ENCODE peak calls at places on chromosomes 6 and 20, in nine cellular contexts. One of them, this sample, is unnamed.

GRCh38 chr20:35133735-35134134 is 13.4 kb downstream of the EDEM2 start:
- DNase-seq in left ventricle myocardium inferior: no peak
- DNase-seq in uterus: no peak
- DNase-seq in SJCRH30: no peak
- DNase-seq in heart left ventricle: no peak
- DNase-seq in GM23248: peak; percentile 21
- DNase-seq in effector memory CD4-positive, alpha-beta T cell: no peak
- DNase-seq in fibroblast of lung: no peak
- DNase-seq in hepatocyte: no peak
- DNase-seq in this sample: no peak

GRCh38 chr6:21137708-21138358 is 455.7 kb upstream of the SOX4 start:
- DNase-seq in left ventricle myocardium inferior: no peak
- DNase-seq in uterus: no peak
- DNase-seq in SJCRH30: no peak
- DNase-seq in heart left ventricle: no peak
- DNase-seq in GM23248: peak; percentile 15
- DNase-seq in effector memory CD4-positive, alpha-beta T cell: no peak
- DNase-seq in fibroblast of lung: peak; percentile 47
- DNase-seq in hepatocyte: no peak
- DNase-seq in this sample: no peak

GRCh38 chr20:62143976-62144825 is 632 bp downstream of the SS18L1 start:
- DNase-seq in left ventricle myocardium inferior: peak; percentile 66
- DNase-seq in uterus: peak; percentile 40
- DNase-seq in SJCRH30: peak; percentile 87
- DNase-seq in heart left ventricle: peak; percentile 72
- DNase-seq in GM23248: peak; percentile 88
- DNase-seq in effector memory CD4-positive, alpha-beta T cell: peak; percentile 21
- DNase-seq in fibroblast of lung: peak; percentile 66
- DNase-seq in hepatocyte: peak; percentile 77
- DNase-seq in this sample: peak; percentile 77

GRCh38 chr20:63653041-63653973 is at the start of gene STMN3:
- DNase-seq in left ventricle myocardium inferior: peak; percentile 89
- DNase-seq in uterus: peak; percentile 88
- DNase-seq in SJCRH30: peak; percentile 97
- DNase-seq in heart left ventricle: peak; percentile 92
- DNase-seq in GM23248: peak; percentile 92
- DNase-seq in effector memory CD4-positive, alpha-beta T cell: peak; percentile 67
- DNase-seq in fibroblast of lung: peak; percentile 95
- DNase-seq in hepatocyte: peak; percentile 95
- DNase-seq in this sample: peak; percentile 96

GRCh38 chr6:163418273-163419029 is 3.9 kb downstream of the QKI start:
- DNase-seq in left ventricle myocardium inferior: no peak
- DNase-seq in uterus: no peak
- DNase-seq in SJCRH30: no peak
- DNase-seq in heart left ventricle: no peak
- DNase-seq in GM23248: peak; percentile 27
- DNase-seq in effector memory CD4-positive, alpha-beta T cell: no peak
- DNase-seq in fibroblast of lung: no peak
- DNase-seq in hepatocyte: no peak
- DNase-seq in this sample: no peak

GRCh38 chr20:33680681-33681080 is 5.5 kb downstream of the E2F1 start:
- DNase-seq in left ventricle myocardium inferior: no peak
- DNase-seq in uterus: no peak
- DNase-seq in SJCRH30: no peak
- DNase-seq in heart left ventricle: no peak
- DNase-seq in GM23248: peak; percentile 50
- DNase-seq in effector memory CD4-positive, alpha-beta T cell: no peak
- DNase-seq in fibroblast of lung: peak; percentile 48
- DNase-seq in hepatocyte: no peak
- DNase-seq in this sample: no peak

GRCh38 chr6:35368038-35368887 is 25.9 kb downstream of the PPARD start:
- DNase-seq in left ventricle myocardium inferior: no peak
- DNase-seq in uterus: no peak
- DNase-seq in SJCRH30: no peak
- DNase-seq in heart left ventricle: no peak
- DNase-seq in GM23248: peak; percentile 90
- DNase-seq in effector memory CD4-positive, alpha-beta T cell: no peak
- DNase-seq in fibroblast of lung: no peak
- DNase-seq in hepatocyte: peak; percentile 45
- DNase-seq in this sample: peak; percentile 41

GRCh38 chr20:40245829-40246228 is 443.2 kb downstream of the MAFB start:
- DNase-seq in left ventricle myocardium inferior: no peak
- DNase-seq in uterus: no peak
- DNase-seq in SJCRH30: no peak
- DNase-seq in heart left ventricle: no peak
- DNase-seq in GM23248: no peak
- DNase-seq in effector memory CD4-positive, alpha-beta T cell: no peak
- DNase-seq in fibroblast of lung: no peak
- DNase-seq in hepatocyte: no peak
- DNase-seq in this sample: no peak

GRCh38 chr6:150711584-150712501 is 112.2 kb downstream of the PLEKHG1 start:
- DNase-seq in left ventricle myocardium inferior: peak; percentile 46
- DNase-seq in uterus: no peak
- DNase-seq in SJCRH30: no peak
- DNase-seq in heart left ventricle: peak; percentile 47
- DNase-seq in GM23248: no peak
- DNase-seq in effector memory CD4-positive, alpha-beta T cell: no peak
- DNase-seq in fibroblast of lung: peak; percentile 66
- DNase-seq in hepatocyte: no peak
- DNase-seq in this sample: no peak

GRCh38 chr6:42179956-42180335 is 6.8 kb downstream of the GUCA1A start:
- DNase-seq in left ventricle myocardium inferior: no peak
- DNase-seq in uterus: no peak
- DNase-seq in SJCRH30: no peak
- DNase-seq in heart left ventricle: no peak
- DNase-seq in GM23248: peak; percentile 28
- DNase-seq in effector memory CD4-positive, alpha-beta T cell: no peak
- DNase-seq in fibroblast of lung: no peak
- DNase-seq in hepatocyte: no peak
- DNase-seq in this sample: no peak

GRCh38 chr6:79538481-79538971 is 1.3 kb upstream of the LCA5 start:
- DNase-seq in left ventricle myocardium inferior: no peak
- DNase-seq in uterus: no peak
- DNase-seq in SJCRH30: peak; percentile 20
- DNase-seq in heart left ventricle: no peak
- DNase-seq in GM23248: peak; percentile 60
- DNase-seq in effector memory CD4-positive, alpha-beta T cell: no peak
- DNase-seq in fibroblast of lung: peak; percentile 25
- DNase-seq in hepatocyte: no peak
- DNase-seq in this sample: no peak

GRCh38 chr20:5033566-5033965 is 32.3 kb upstream of the SLC23A2 start:
- DNase-seq in left ventricle myocardium inferior: no peak
- DNase-seq in uterus: no peak
- DNase-seq in SJCRH30: peak; percentile 27
- DNase-seq in heart left ventricle: no peak
- DNase-seq in GM23248: peak; percentile 12
- DNase-seq in effector memory CD4-positive, alpha-beta T cell: no peak
- DNase-seq in fibroblast of lung: no peak
- DNase-seq in hepatocyte: no peak
- DNase-seq in this sample: no peak

GRCh38 chr20:64047968-64048401 is 1.5 kb downstream of the SOX18 start:
- DNase-seq in left ventricle myocardium inferior: no peak
- DNase-seq in uterus: no peak
- DNase-seq in SJCRH30: no peak
- DNase-seq in heart left ventricle: no peak
- DNase-seq in GM23248: no peak
- DNase-seq in effector memory CD4-positive, alpha-beta T cell: no peak
- DNase-seq in fibroblast of lung: no peak
- DNase-seq in hepatocyte: no peak
- DNase-seq in this sample: no peak

GRCh38 chr6:40425192-40425919 is 161.8 kb downstream of the LRFN2 start:
- DNase-seq in left ventricle myocardium inferior: peak; percentile 40
- DNase-seq in uterus: no peak
- DNase-seq in SJCRH30: no peak
- DNase-seq in heart left ventricle: peak; percentile 79
- DNase-seq in GM23248: peak; percentile 7
- DNase-seq in effector memory CD4-positive, alpha-beta T cell: no peak
- DNase-seq in fibroblast of lung: no peak
- DNase-seq in hepatocyte: peak; percentile 29
- DNase-seq in this sample: no peak

GRCh38 chr6:29924731-29925130 is 17.6 kb upstream of the HLA-A start:
- DNase-seq in left ventricle myocardium inferior: no peak
- DNase-seq in uterus: no peak
- DNase-seq in SJCRH30: no peak
- DNase-seq in heart left ventricle: no peak
- DNase-seq in GM23248: peak; percentile 38
- DNase-seq in effector memory CD4-positive, alpha-beta T cell: no peak
- DNase-seq in fibroblast of lung: no peak
- DNase-seq in hepatocyte: no peak
- DNase-seq in this sample: no peak

GRCh38 chr6:31383149-31383548 is 20.2 kb upstream of the MICA start:
- DNase-seq in left ventricle myocardium inferior: no peak
- DNase-seq in uterus: no peak
- DNase-seq in SJCRH30: no peak
- DNase-seq in heart left ventricle: no peak
- DNase-seq in GM23248: peak; percentile 88
- DNase-seq in effector memory CD4-positive, alpha-beta T cell: no peak
- DNase-seq in fibroblast of lung: no peak
- DNase-seq in hepatocyte: no peak
- DNase-seq in this sample: no peak

GRCh38 chr20:62949887-62950286 is 2.6 kb upstream of the SLC17A9 start:
- DNase-seq in left ventricle myocardium inferior: no peak
- DNase-seq in uterus: no peak
- DNase-seq in SJCRH30: no peak
- DNase-seq in heart left ventricle: no peak
- DNase-seq in GM23248: no peak
- DNase-seq in effector memory CD4-positive, alpha-beta T cell: no peak
- DNase-seq in fibroblast of lung: no peak
- DNase-seq in hepatocyte: no peak
- DNase-seq in this sample: no peak

DNA sequence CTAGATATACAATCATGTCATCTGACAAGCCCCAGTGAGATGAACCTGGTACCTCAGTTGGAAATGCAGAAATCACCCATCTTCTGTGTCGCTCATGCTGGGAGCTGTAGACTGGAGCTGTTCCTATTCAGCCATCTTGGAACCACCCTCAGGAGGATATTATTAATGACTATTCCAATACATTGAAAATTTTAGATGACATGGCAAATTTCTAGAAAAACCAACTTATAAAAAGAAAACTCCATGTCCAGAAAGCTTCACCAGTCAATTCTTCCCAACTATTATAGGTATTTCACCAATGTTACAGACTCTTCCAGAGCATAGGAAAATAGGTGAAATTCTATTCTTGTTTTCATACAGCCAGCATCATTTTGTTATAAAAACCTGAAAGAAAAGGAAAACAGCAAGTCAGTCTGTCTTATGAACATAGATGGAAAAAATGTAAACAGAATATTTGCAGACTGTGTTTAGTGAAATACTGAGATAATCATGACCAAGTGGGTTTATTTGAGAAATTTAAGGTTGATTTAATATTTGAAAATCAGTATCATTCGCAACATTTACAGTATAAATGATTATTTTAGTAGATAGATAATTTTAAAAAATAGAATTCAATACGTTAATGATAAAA is 43.3 kb downstream of the ATRN start:
- DNase-seq in left ventricle myocardium inferior: no peak
- DNase-seq in uterus: no peak
- DNase-seq in SJCRH30: no peak
- DNase-seq in heart left ventricle: no peak
- DNase-seq in GM23248: no peak
- DNase-seq in effector memory CD4-positive, alpha-beta T cell: no peak
- DNase-seq in fibroblast of lung: no peak
- DNase-seq in hepatocyte: no peak
- DNase-seq in this sample: no peak
- H3K4me1 ChIP-seq in left ventricle myocardium inferior: peaks cover 9% of the 10 kb centered on the region
- H3K4me1 ChIP-seq in uterus: no peaks in the 10 kb centered on the region
- H3K4me1 ChIP-seq in SJCRH30: no peaks in the 10 kb centered on the region
- H3K4me1 ChIP-seq in heart left ventricle: no peaks in the 10 kb centered on the region
- H3K4me1 ChIP-seq in GM23248: peaks cover 4% of the 10 kb centered on the region
- H3K4me1 ChIP-seq in effector memory CD4-positive, alpha-beta T cell: no peaks in the 10 kb centered on the region
- H3K4me1 ChIP-seq in fibroblast of lung: no peaks in the 10 kb centered on the region
- H3K4me1 ChIP-seq in hepatocyte: peaks cover 18% of the 10 kb centered on the region
- H3K4me1 ChIP-seq in this sample: no peaks in the 10 kb centered on the region

GRCh38 chr6:135919026-135919425 is 67.5 kb downstream of the PDE7B start:
- DNase-seq in left ventricle myocardium inferior: no peak
- DNase-seq in uterus: no peak
- DNase-seq in SJCRH30: no peak
- DNase-seq in heart left ventricle: no peak
- DNase-seq in GM23248: no peak
- DNase-seq in effector memory CD4-positive, alpha-beta T cell: no peak
- DNase-seq in fibroblast of lung: no peak
- DNase-seq in hepatocyte: no peak
- DNase-seq in this sample: no peak
- H3K4me1 ChIP-seq in left ventricle myocardium inferior: peaks cover 24% of the 10 kb centered on the region
- H3K4me1 ChIP-seq in uterus: peaks cover 12% of the 10 kb centered on the region
- H3K4me1 ChIP-seq in SJCRH30: peaks cover 14% of the 10 kb centered on the region
- H3K4me1 ChIP-seq in heart left ventricle: no peaks in the 10 kb centered on the region
- H3K4me1 ChIP-seq in GM23248: peaks cover 24% of the 10 kb centered on the region
- H3K4me1 ChIP-seq in effector memory CD4-positive, alpha-beta T cell: no peaks in the 10 kb centered on the region
- H3K4me1 ChIP-seq in fibroblast of lung: peaks cover 5% of the 10 kb centered on the region
- H3K4me1 ChIP-seq in hepatocyte: no peaks in the 10 kb centered on the region
- H3K4me1 ChIP-seq in this sample: no peaks in the 10 kb centered on the region

GRCh38 chr6:15434263-15434662 is 188.4 kb downstream of the JARID2 start:
- DNase-seq in left ventricle myocardium inferior: no peak
- DNase-seq in uterus: no peak
- DNase-seq in SJCRH30: peak; percentile 36
- DNase-seq in heart left ventricle: no peak
- DNase-seq in GM23248: no peak
- DNase-seq in effector memory CD4-positive, alpha-beta T cell: no peak
- DNase-seq in fibroblast of lung: no peak
- DNase-seq in hepatocyte: no peak
- DNase-seq in this sample: no peak

GRCh38 chr6:15430947-15431405 is 185.1 kb downstream of the JARID2 start:
- DNase-seq in left ventricle myocardium inferior: no peak
- DNase-seq in uterus: no peak
- DNase-seq in SJCRH30: no peak
- DNase-seq in heart left ventricle: no peak
- DNase-seq in GM23248: peak; percentile 52
- DNase-seq in effector memory CD4-positive, alpha-beta T cell: no peak
- DNase-seq in fibroblast of lung: no peak
- DNase-seq in hepatocyte: no peak
- DNase-seq in this sample: no peak

GRCh38 chr6:15430181-15430580 is 184.3 kb downstream of the JARID2 start:
- DNase-seq in left ventricle myocardium inferior: no peak
- DNase-seq in uterus: no peak
- DNase-seq in SJCRH30: no peak
- DNase-seq in heart left ventricle: no peak
- DNase-seq in GM23248: peak; percentile 39
- DNase-seq in effector memory CD4-positive, alpha-beta T cell: no peak
- DNase-seq in fibroblast of lung: peak; percentile 85
- DNase-seq in hepatocyte: no peak
- DNase-seq in this sample: no peak

GRCh38 chr6:15433517-15433874 is 187.6 kb downstream of the JARID2 start:
- DNase-seq in left ventricle myocardium inferior: no peak
- DNase-seq in uterus: no peak
- DNase-seq in SJCRH30: no peak
- DNase-seq in heart left ventricle: no peak
- DNase-seq in GM23248: no peak
- DNase-seq in effector memory CD4-positive, alpha-beta T cell: no peak
- DNase-seq in fibroblast of lung: no peak
- DNase-seq in hepatocyte: no peak
- DNase-seq in this sample: no peak

GRCh38 chr6:15431762-15432495 is 186.1 kb downstream of the JARID2 start:
- DNase-seq in left ventricle myocardium inferior: no peak
- DNase-seq in uterus: no peak
- DNase-seq in SJCRH30: peak; percentile 54
- DNase-seq in heart left ventricle: no peak
- DNase-seq in GM23248: peak; percentile 71
- DNase-seq in effector memory CD4-positive, alpha-beta T cell: no peak
- DNase-seq in fibroblast of lung: no peak
- DNase-seq in hepatocyte: peak; percentile 38
- DNase-seq in this sample: no peak
- H3K4me1 ChIP-seq in left ventricle myocardium inferior: peaks cover 86% of the 10 kb centered on the region
- H3K4me1 ChIP-seq in uterus: no peaks in the 10 kb centered on the region
- H3K4me1 ChIP-seq in SJCRH30: peaks cover 44% of the 10 kb centered on the region
- H3K4me1 ChIP-seq in heart left ventricle: peaks cover 23% of the 10 kb centered on the region
- H3K4me1 ChIP-seq in GM23248: peaks cover 57% of the 10 kb centered on the region
- H3K4me1 ChIP-seq in effector memory CD4-positive, alpha-beta T cell: peaks cover 19% of the 10 kb centered on the region
- H3K4me1 ChIP-seq in fibroblast of lung: peaks cover 6% of the 10 kb centered on the region
- H3K4me1 ChIP-seq in hepatocyte: peaks cover 17% of the 10 kb centered on the region
- H3K4me1 ChIP-seq in this sample: peaks cover 19% of the 10 kb centered on the region

GRCh38 chr6:43912598-43913387 is 142.8 kb downstream of the VEGFA start:
- DNase-seq in left ventricle myocardium inferior: no peak
- DNase-seq in uterus: no peak
- DNase-seq in SJCRH30: no peak
- DNase-seq in heart left ventricle: no peak
- DNase-seq in GM23248: no peak
- DNase-seq in effector memory CD4-positive, alpha-beta T cell: no peak
- DNase-seq in fibroblast of lung: no peak
- DNase-seq in hepatocyte: no peak
- DNase-seq in this sample: no peak
- H3K4me1 ChIP-seq in left ventricle myocardium inferior: peaks cover 10% of the 10 kb centered on the region
- H3K4me1 ChIP-seq in uterus: no peaks in the 10 kb centered on the region
- H3K4me1 ChIP-seq in SJCRH30: peaks cover 13% of the 10 kb centered on the region
- H3K4me1 ChIP-seq in heart left ventricle: no peaks in the 10 kb centered on the region
- H3K4me1 ChIP-seq in GM23248: peaks cover 28% of the 10 kb centered on the region
- H3K4me1 ChIP-seq in effector memory CD4-positive, alpha-beta T cell: no peaks in the 10 kb centered on the region
- H3K4me1 ChIP-seq in fibroblast of lung: no peaks in the 10 kb centered on the region
- H3K4me1 ChIP-seq in hepatocyte: peaks cover 56% of the 10 kb centered on the region
- H3K4me1 ChIP-seq in this sample: no peaks in the 10 kb centered on the region

This sample was measured in aorta.